ENCODE peak calls at places on chromosomes 13 and 19, in seven cellular contexts. L is body of pancreas; N is foreskin fibroblast; M is stimulated activated naive CD8-positive, alpha-beta T cell treated with anti-CD3 and anti-CD28 coated beads, Interleukin-15, Interleukin-2, amounts not matched to agents 100 U/mL and 50 U/mL, for 24 hours; G is AG09319; X is A549; D is CD4-positive, alpha-beta T cell. U is an unnamed sample.
A peak's percentile ranks its signal among the peaks of the same experiment; 100 is the strongest.

GRCh38 chr19:35479278-35479677 is 11.0 kb downstream of the KRTDAP start:
- DNase-seq in M (no peak), X (no peak), D (no peak), N (no peak), L (no peak), G (no peak), U (no peak)

GRCh38 chr19:31223805-31224534 is 125.3 kb downstream of the TSHZ3 start:
- DNase-seq in D (no peak), N (peak; percentile 93), X (no peak), G (peak; percentile 85), L (no peak), M (no peak), U (no peak)

GRCh38 chr19:23887642-23888041 is 27.0 kb upstream of the ZNF726 start:
- DNase-seq in M (no peak), L (no peak), G (no peak), X (peak; percentile 3), D (no peak), N (no peak), U (no peak)

GRCh38 chr19:40264314-40265054 is 20.7 kb downstream of the AKT2 start:
- DNase-seq in L (no peak), X (no peak), N (no peak), D (no peak), G (no peak), M (no peak), U (no peak)

GRCh38 chr19:49056101-49056901 is 1.2 kb downstream of the CGB7 start:
- DNase-seq in D (peak; percentile 39), N (no peak), G (no peak), M (peak; percentile 68), X (peak; percentile 64), L (peak; percentile 54), U (peak; percentile 66)

GRCh38 chr19:49515767-49516166 is 3.3 kb downstream of the FCGRT start:
- DNase-seq in X (no peak), D (no peak), G (no peak), L (no peak), M (no peak), N (peak; percentile 76), U (no peak)

GRCh38 chr13:46666727-46667456 is 113.9 kb downstream of the LRCH1 start:
- DNase-seq in X (no peak), M (no peak), G (no peak), D (no peak), N (no peak), L (no peak), U (no peak)

GRCh38 chr19:34985249-34986022 is 14.7 kb upstream of the GRAMD1A start:
- DNase-seq in M (peak; percentile 40), G (no peak), N (peak; percentile 57), D (peak; percentile 29), L (peak; percentile 85), X (no peak), U (peak; percentile 60)

GRCh38 chr19:16301999-16302694 is 22.5 kb upstream of the KLF2 start:
- DNase-seq in D (no peak), G (no peak), X (peak; percentile 63), M (no peak), L (no peak), N (no peak), U (no peak)

GRCh38 chr13:76887070-76887563 is 912 bp upstream of the KCTD12 start:
- DNase-seq in N (no peak), M (no peak), G (no peak), L (no peak), D (no peak), X (no peak), U (no peak)

GRCh38 chr13:105377452-105377851 is 1158.0 kb downstream of the EFNB2 start:
- DNase-seq in M (no peak), D (no peak), L (no peak), X (no peak), G (no peak), N (no peak), U (no peak)

GRCh38 chr19:33310606-33311325 is 8.4 kb upstream of the CEBPA start:
- DNase-seq in G (no peak), X (no peak), N (no peak), L (peak; percentile 79), D (no peak), M (no peak), U (no peak)

GRCh38 chr13:100131863-100132574 is 43.1 kb downstream of the PCCA start:
- DNase-seq in D (peak; percentile 8), N (peak; percentile 91), G (peak; percentile 16), L (no peak), X (peak; percentile 63), M (peak; percentile 22), U (peak; percentile 70)

GRCh38 chr13:103537616-103538015 is 471.4 kb upstream of the SLC10A2 start:
- DNase-seq in L (no peak), X (no peak), D (no peak), N (no peak), G (no peak), M (no peak), U (no peak)

GRCh38 chr19:8239528-8240273 is 30.5 kb downstream of the CERS4 start:
- DNase-seq in G (no peak), X (no peak), M (no peak), D (no peak), L (no peak), N (no peak), U (no peak)

GRCh38 chr19:20247016-20247683 is 80.1 kb downstream of the ZNF486 start:
- DNase-seq in M (peak; percentile 17), D (peak; percentile 31), X (no peak), L (peak; percentile 54), G (no peak), N (no peak), U (peak; percentile 52)

GRCh38 chr19:48395170-48395455 is 1.6 kb downstream of the GRIN2D start:
- DNase-seq in G (no peak), D (no peak), X (no peak), L (no peak), N (no peak), M (no peak), U (no peak)

GRCh38 chr13:107883561-107884175 is 331.7 kb downstream of the LIG4 start:
- DNase-seq in L (no peak), X (no peak), G (no peak), N (no peak), D (no peak), M (no peak), U (no peak)

GRCh38 chr19:799076-799881 is 2.0 kb downstream of the PTBP1 start:
- DNase-seq in L (peak; percentile 62), M (no peak), D (no peak), X (no peak), G (no peak), N (no peak), U (peak; percentile 32)

GRCh38 chr13:52447815-52448552 is 2.5 kb downstream of the VPS36 start:
- DNase-seq in N (no peak), M (no peak), L (no peak), G (no peak), X (no peak), D (no peak), U (no peak)

GRCh38 chr13:80340643-80341097 is 256 bp downstream of the SPRY2 start:
- DNase-seq in G (no peak), N (no peak), D (no peak), X (peak; percentile 51), M (peak; percentile 19), L (no peak), U (peak; percentile 16)

GRCh38 chr13:45021250-45021649 is 31.9 kb downstream of the GPALPP1 start:
- DNase-seq in M (no peak), D (no peak), L (no peak), G (no peak), X (no peak), N (no peak), U (no peak)

GRCh38 chr13:24306632-24307031 is 2.7 kb upstream of the C1QTNF9 start:
- DNase-seq in M (no peak), D (no peak), G (peak; percentile 18), N (peak; percentile 35), X (no peak), L (no peak), U (no peak)

GRCh38 chr19:14502334-14503092 is 6.6 kb upstream of the GIPC1 start:
- DNase-seq in D (no peak), X (peak; percentile 55), L (peak; percentile 56), M (no peak), N (no peak), G (no peak), U (no peak)

GRCh38 chr19:11152318-11153062 is 3.1 kb downstream of the SPC24 start:
- DNase-seq in M (no peak), N (peak; percentile 94), X (peak; percentile 63), G (no peak), D (no peak), L (peak; percentile 91), U (no peak)

GRCh38 chr13:107365466-107366215 is 797.7 kb upstream of the ARGLU1 start:
- DNase-seq in L (no peak), G (no peak), M (no peak), X (no peak), D (no peak), N (no peak), U (no peak)

GRCh38 chr19:37572203-37572602 is 22.4 kb downstream of the ZNF571 start:
- DNase-seq in M (no peak), X (no peak), N (peak; percentile 46), D (no peak), L (no peak), G (no peak), U (no peak)

GRCh38 chr13:73832203-73832602 is 302.0 kb downstream of the KLF12 start:
- DNase-seq in G (no peak), X (peak; percentile 6), D (no peak), M (no peak), L (no peak), N (no peak), U (no peak)

GRCh38 chr13:39501711-39502324 is 101.2 kb downstream of the LHFPL6 start:
- DNase-seq in M (no peak), L (no peak), G (no peak), N (no peak), D (no peak), X (no peak), U (no peak)

GRCh38 chr13:48831248-48831647 is 144.5 kb upstream of the FNDC3A start:
- DNase-seq in L (no peak), M (no peak), G (no peak), N (peak; percentile 52), X (no peak), D (no peak), U (peak; percentile 17)

GRCh38 chr19:55621673-55622231 is 2.6 kb downstream of the ZNF784 start:
- DNase-seq in G (no peak), N (no peak), D (no peak), M (no peak), X (no peak), L (no peak), U (no peak)

GRCh38 chr19:8610041-8610927 is at the start of gene ADAMTS10:
- DNase-seq in X (no peak), N (peak; percentile 9), D (peak; percentile 34), M (peak; percentile 40), G (no peak), L (peak; percentile 40), U (peak; percentile 50)

GRCh38 chr19:6737873-6738725 is 719 bp upstream of the GPR108 start:
- DNase-seq in D (peak; percentile 72), G (peak; percentile 53), N (peak; percentile 75), M (peak; percentile 83), X (peak; percentile 84), L (peak; percentile 100), U (peak; percentile 91)

GRCh38 chr13:61255035-61255796 is 160.4 kb downstream of the PCDH20 start:
- DNase-seq in X (peak; percentile 3), N (no peak), D (no peak), M (peak; percentile 3), L (no peak), G (no peak), U (no peak)

GRCh38 chr13:27450921-27451461 is 627 bp upstream of the MTIF3 start:
- DNase-seq in G (no peak), M (peak; percentile 43), N (peak; percentile 35), X (peak; percentile 25), L (peak; percentile 54), D (peak; percentile 34), U (peak; percentile 42)

U was measured in activated CD4-positive, alpha-beta memory T cell treated with anti-CD3 and anti-CD28 coated beads for 36 hours.